ENCODE peak calls at places on chromosomes 5 and 9, in eight cellular contexts. One of them, this sample, is unnamed.
A peak's percentile ranks its signal among the peaks of the same experiment; 100 is the strongest.

GRCh38 chr9:75389096-75389495 is 300.8 kb downstream of the OSTF1 start:
- DNase-seq in neural progenitor cell: no peak
- DNase-seq in HTR-8/SVneo: no peak
- DNase-seq in activated CD4-positive, CD25-positive, alpha-beta regulatory T cell: no peak
- DNase-seq in stimulated activated naive CD8-positive, alpha-beta T cell treated with anti-CD3 and anti-CD28 coated beads, Interleukin-15, amount 100 ng/mL, for 72 hours: no peak
- DNase-seq in GM12892: no peak
- DNase-seq in CD8-positive, alpha-beta memory T cell: no peak
- DNase-seq in T-cell: no peak
- DNase-seq in this sample: no peak

GRCh38 chr9:122837266-122837850 is 9.0 kb upstream of the PDCL start:
- DNase-seq in neural progenitor cell: no peak
- DNase-seq in HTR-8/SVneo: no peak
- DNase-seq in activated CD4-positive, CD25-positive, alpha-beta regulatory T cell: no peak
- DNase-seq in stimulated activated naive CD8-positive, alpha-beta T cell treated with anti-CD3 and anti-CD28 coated beads, Interleukin-15, amount 100 ng/mL, for 72 hours: no peak
- DNase-seq in GM12892: no peak
- DNase-seq in CD8-positive, alpha-beta memory T cell: no peak
- DNase-seq in T-cell: no peak
- DNase-seq in this sample: no peak

GRCh38 chr9:83933804-83934203 is 12.6 kb upstream of the KIF27 start:
- DNase-seq in neural progenitor cell: no peak
- DNase-seq in HTR-8/SVneo: no peak
- DNase-seq in activated CD4-positive, CD25-positive, alpha-beta regulatory T cell: no peak
- DNase-seq in stimulated activated naive CD8-positive, alpha-beta T cell treated with anti-CD3 and anti-CD28 coated beads, Interleukin-15, amount 100 ng/mL, for 72 hours: no peak
- DNase-seq in GM12892: no peak
- DNase-seq in CD8-positive, alpha-beta memory T cell: no peak
- DNase-seq in T-cell: no peak
- DNase-seq in this sample: no peak

GRCh38 chr9:134138292-134138691 is 2.4 kb downstream of the WDR5 start:
- DNase-seq in neural progenitor cell: no peak
- DNase-seq in HTR-8/SVneo: no peak
- DNase-seq in activated CD4-positive, CD25-positive, alpha-beta regulatory T cell: no peak
- DNase-seq in stimulated activated naive CD8-positive, alpha-beta T cell treated with anti-CD3 and anti-CD28 coated beads, Interleukin-15, amount 100 ng/mL, for 72 hours: no peak
- DNase-seq in GM12892: no peak
- DNase-seq in CD8-positive, alpha-beta memory T cell: no peak
- DNase-seq in T-cell: no peak
- DNase-seq in this sample: no peak

GRCh38 chr9:127779136-127779981 is 893 bp upstream of the SH2D3C start:
- DNase-seq in neural progenitor cell: no peak
- DNase-seq in HTR-8/SVneo: no peak
- DNase-seq in activated CD4-positive, CD25-positive, alpha-beta regulatory T cell: peak; percentile 26
- DNase-seq in stimulated activated naive CD8-positive, alpha-beta T cell treated with anti-CD3 and anti-CD28 coated beads, Interleukin-15, amount 100 ng/mL, for 72 hours: peak; percentile 91
- DNase-seq in GM12892: no peak
- DNase-seq in CD8-positive, alpha-beta memory T cell: peak; percentile 53
- DNase-seq in T-cell: no peak
- DNase-seq in this sample: no peak

GRCh38 chr5:116038817-116039216 is 6.5 kb downstream of the ARL14EPL start:
- DNase-seq in neural progenitor cell: no peak
- DNase-seq in HTR-8/SVneo: no peak
- DNase-seq in activated CD4-positive, CD25-positive, alpha-beta regulatory T cell: no peak
- DNase-seq in stimulated activated naive CD8-positive, alpha-beta T cell treated with anti-CD3 and anti-CD28 coated beads, Interleukin-15, amount 100 ng/mL, for 72 hours: no peak
- DNase-seq in GM12892: no peak
- DNase-seq in CD8-positive, alpha-beta memory T cell: peak; percentile 12
- DNase-seq in T-cell: peak; percentile 22
- DNase-seq in this sample: no peak

GRCh38 chr9:90322296-90322695 is 320.3 kb downstream of the DIRAS2 start:
- DNase-seq in neural progenitor cell: no peak
- DNase-seq in HTR-8/SVneo: no peak
- DNase-seq in activated CD4-positive, CD25-positive, alpha-beta regulatory T cell: no peak
- DNase-seq in stimulated activated naive CD8-positive, alpha-beta T cell treated with anti-CD3 and anti-CD28 coated beads, Interleukin-15, amount 100 ng/mL, for 72 hours: no peak
- DNase-seq in GM12892: no peak
- DNase-seq in CD8-positive, alpha-beta memory T cell: no peak
- DNase-seq in T-cell: no peak
- DNase-seq in this sample: no peak

GRCh38 chr9:70260606-70261005 is 1.8 kb downstream of the SMC5 start:
- DNase-seq in neural progenitor cell: no peak
- DNase-seq in HTR-8/SVneo: no peak
- DNase-seq in activated CD4-positive, CD25-positive, alpha-beta regulatory T cell: no peak
- DNase-seq in stimulated activated naive CD8-positive, alpha-beta T cell treated with anti-CD3 and anti-CD28 coated beads, Interleukin-15, amount 100 ng/mL, for 72 hours: no peak
- DNase-seq in GM12892: no peak
- DNase-seq in CD8-positive, alpha-beta memory T cell: no peak
- DNase-seq in T-cell: no peak
- DNase-seq in this sample: no peak

GRCh38 chr5:125660231-125660895 is 762.8 kb upstream of the GRAMD2B start:
- DNase-seq in neural progenitor cell: no peak
- DNase-seq in HTR-8/SVneo: no peak
- DNase-seq in activated CD4-positive, CD25-positive, alpha-beta regulatory T cell: no peak
- DNase-seq in stimulated activated naive CD8-positive, alpha-beta T cell treated with anti-CD3 and anti-CD28 coated beads, Interleukin-15, amount 100 ng/mL, for 72 hours: no peak
- DNase-seq in GM12892: no peak
- DNase-seq in CD8-positive, alpha-beta memory T cell: no peak
- DNase-seq in T-cell: no peak
- DNase-seq in this sample: no peak

GRCh38 chr9:128254855-128255759 is 20.7 kb downstream of the GOLGA2 start:
- DNase-seq in neural progenitor cell: peak; percentile 89
- DNase-seq in HTR-8/SVneo: peak; percentile 54
- DNase-seq in activated CD4-positive, CD25-positive, alpha-beta regulatory T cell: peak; percentile 38
- DNase-seq in stimulated activated naive CD8-positive, alpha-beta T cell treated with anti-CD3 and anti-CD28 coated beads, Interleukin-15, amount 100 ng/mL, for 72 hours: peak; percentile 51
- DNase-seq in GM12892: peak; percentile 76
- DNase-seq in CD8-positive, alpha-beta memory T cell: peak; percentile 45
- DNase-seq in T-cell: peak; percentile 49
- DNase-seq in this sample: peak; percentile 52

GRCh38 chr5:73673161-73673591 is 47.2 kb downstream of the ARHGEF28 start:
- DNase-seq in neural progenitor cell: no peak
- DNase-seq in HTR-8/SVneo: peak; percentile 40
- DNase-seq in activated CD4-positive, CD25-positive, alpha-beta regulatory T cell: no peak
- DNase-seq in stimulated activated naive CD8-positive, alpha-beta T cell treated with anti-CD3 and anti-CD28 coated beads, Interleukin-15, amount 100 ng/mL, for 72 hours: no peak
- DNase-seq in GM12892: no peak
- DNase-seq in CD8-positive, alpha-beta memory T cell: no peak
- DNase-seq in T-cell: no peak
- DNase-seq in this sample: no peak

GRCh38 chr5:142568271-142568995 is 117.5 kb downstream of the FGF1 start:
- DNase-seq in neural progenitor cell: no peak
- DNase-seq in HTR-8/SVneo: no peak
- DNase-seq in activated CD4-positive, CD25-positive, alpha-beta regulatory T cell: no peak
- DNase-seq in stimulated activated naive CD8-positive, alpha-beta T cell treated with anti-CD3 and anti-CD28 coated beads, Interleukin-15, amount 100 ng/mL, for 72 hours: no peak
- DNase-seq in GM12892: no peak
- DNase-seq in CD8-positive, alpha-beta memory T cell: no peak
- DNase-seq in T-cell: no peak
- DNase-seq in this sample: no peak

GRCh38 chr9:69466151-69466550 is 141.1 kb downstream of the ENTREP1 start:
- DNase-seq in neural progenitor cell: no peak
- DNase-seq in HTR-8/SVneo: no peak
- DNase-seq in activated CD4-positive, CD25-positive, alpha-beta regulatory T cell: no peak
- DNase-seq in stimulated activated naive CD8-positive, alpha-beta T cell treated with anti-CD3 and anti-CD28 coated beads, Interleukin-15, amount 100 ng/mL, for 72 hours: no peak
- DNase-seq in GM12892: no peak
- DNase-seq in CD8-positive, alpha-beta memory T cell: no peak
- DNase-seq in T-cell: no peak
- DNase-seq in this sample: peak; percentile 1

GRCh38 chr5:17132444-17133083 is 84.9 kb upstream of the BASP1 start:
- DNase-seq in neural progenitor cell: peak; percentile 43
- DNase-seq in HTR-8/SVneo: peak; percentile 66
- DNase-seq in activated CD4-positive, CD25-positive, alpha-beta regulatory T cell: no peak
- DNase-seq in stimulated activated naive CD8-positive, alpha-beta T cell treated with anti-CD3 and anti-CD28 coated beads, Interleukin-15, amount 100 ng/mL, for 72 hours: no peak
- DNase-seq in GM12892: no peak
- DNase-seq in CD8-positive, alpha-beta memory T cell: no peak
- DNase-seq in T-cell: no peak
- DNase-seq in this sample: peak; percentile 42

GRCh38 chr9:89477811-89478583 is 19.9 kb downstream of the SEMA4D start:
- DNase-seq in neural progenitor cell: no peak
- DNase-seq in HTR-8/SVneo: peak; percentile 61
- DNase-seq in activated CD4-positive, CD25-positive, alpha-beta regulatory T cell: no peak
- DNase-seq in stimulated activated naive CD8-positive, alpha-beta T cell treated with anti-CD3 and anti-CD28 coated beads, Interleukin-15, amount 100 ng/mL, for 72 hours: peak; percentile 71
- DNase-seq in GM12892: no peak
- DNase-seq in CD8-positive, alpha-beta memory T cell: no peak
- DNase-seq in T-cell: peak; percentile 56
- DNase-seq in this sample: no peak

GRCh38 chr5:75363111-75363510 is 26.1 kb downstream of the HMGCR start:
- DNase-seq in neural progenitor cell: peak; percentile 14
- DNase-seq in HTR-8/SVneo: no peak
- DNase-seq in activated CD4-positive, CD25-positive, alpha-beta regulatory T cell: no peak
- DNase-seq in stimulated activated naive CD8-positive, alpha-beta T cell treated with anti-CD3 and anti-CD28 coated beads, Interleukin-15, amount 100 ng/mL, for 72 hours: no peak
- DNase-seq in GM12892: no peak
- DNase-seq in CD8-positive, alpha-beta memory T cell: no peak
- DNase-seq in T-cell: no peak
- DNase-seq in this sample: no peak

GRCh38 chr5:138738399-138738798 is 14.8 kb upstream of the CTNNA1 start:
- DNase-seq in neural progenitor cell: no peak
- DNase-seq in HTR-8/SVneo: no peak
- DNase-seq in activated CD4-positive, CD25-positive, alpha-beta regulatory T cell: no peak
- DNase-seq in stimulated activated naive CD8-positive, alpha-beta T cell treated with anti-CD3 and anti-CD28 coated beads, Interleukin-15, amount 100 ng/mL, for 72 hours: no peak
- DNase-seq in GM12892: no peak
- DNase-seq in CD8-positive, alpha-beta memory T cell: no peak
- DNase-seq in T-cell: no peak
- DNase-seq in this sample: no peak

GRCh38 chr5:138890686-138891085 is 15.6 kb upstream of the LRRTM2 start:
- DNase-seq in neural progenitor cell: no peak
- DNase-seq in HTR-8/SVneo: no peak
- DNase-seq in activated CD4-positive, CD25-positive, alpha-beta regulatory T cell: no peak
- DNase-seq in stimulated activated naive CD8-positive, alpha-beta T cell treated with anti-CD3 and anti-CD28 coated beads, Interleukin-15, amount 100 ng/mL, for 72 hours: no peak
- DNase-seq in GM12892: no peak
- DNase-seq in CD8-positive, alpha-beta memory T cell: no peak
- DNase-seq in T-cell: no peak
- DNase-seq in this sample: peak; percentile 28

GRCh38 chr9:97985058-97985861 is 2.1 kb downstream of the ANP32B start:
- DNase-seq in neural progenitor cell: peak; percentile 36
- DNase-seq in HTR-8/SVneo: peak; percentile 20
- DNase-seq in activated CD4-positive, CD25-positive, alpha-beta regulatory T cell: peak; percentile 38
- DNase-seq in stimulated activated naive CD8-positive, alpha-beta T cell treated with anti-CD3 and anti-CD28 coated beads, Interleukin-15, amount 100 ng/mL, for 72 hours: no peak
- DNase-seq in GM12892: no peak
- DNase-seq in CD8-positive, alpha-beta memory T cell: peak; percentile 50
- DNase-seq in T-cell: peak; percentile 51
- DNase-seq in this sample: no peak

GRCh38 chr9:70802206-70802605 is 319.2 kb downstream of the TRPM3 start:
- DNase-seq in neural progenitor cell: no peak
- DNase-seq in HTR-8/SVneo: no peak
- DNase-seq in activated CD4-positive, CD25-positive, alpha-beta regulatory T cell: no peak
- DNase-seq in stimulated activated naive CD8-positive, alpha-beta T cell treated with anti-CD3 and anti-CD28 coated beads, Interleukin-15, amount 100 ng/mL, for 72 hours: no peak
- DNase-seq in GM12892: no peak
- DNase-seq in CD8-positive, alpha-beta memory T cell: no peak
- DNase-seq in T-cell: no peak
- DNase-seq in this sample: no peak

GRCh38 chr5:119059740-119060255 is 11.1 kb upstream of the DMXL1 start:
- DNase-seq in neural progenitor cell: no peak
- DNase-seq in HTR-8/SVneo: no peak
- DNase-seq in activated CD4-positive, CD25-positive, alpha-beta regulatory T cell: no peak
- DNase-seq in stimulated activated naive CD8-positive, alpha-beta T cell treated with anti-CD3 and anti-CD28 coated beads, Interleukin-15, amount 100 ng/mL, for 72 hours: no peak
- DNase-seq in GM12892: no peak
- DNase-seq in CD8-positive, alpha-beta memory T cell: no peak
- DNase-seq in T-cell: no peak
- DNase-seq in this sample: no peak

GRCh38 chr9:86547596-86547995 is 193.4 kb upstream of the TUT7 start:
- DNase-seq in neural progenitor cell: no peak
- DNase-seq in HTR-8/SVneo: no peak
- DNase-seq in activated CD4-positive, CD25-positive, alpha-beta regulatory T cell: no peak
- DNase-seq in stimulated activated naive CD8-positive, alpha-beta T cell treated with anti-CD3 and anti-CD28 coated beads, Interleukin-15, amount 100 ng/mL, for 72 hours: no peak
- DNase-seq in GM12892: no peak
- DNase-seq in CD8-positive, alpha-beta memory T cell: no peak
- DNase-seq in T-cell: no peak
- DNase-seq in this sample: no peak

GRCh38 chr9:93496285-93496684 is 42.9 kb upstream of the FAM120AOS start:
- DNase-seq in neural progenitor cell: no peak
- DNase-seq in HTR-8/SVneo: no peak
- DNase-seq in activated CD4-positive, CD25-positive, alpha-beta regulatory T cell: no peak
- DNase-seq in stimulated activated naive CD8-positive, alpha-beta T cell treated with anti-CD3 and anti-CD28 coated beads, Interleukin-15, amount 100 ng/mL, for 72 hours: no peak
- DNase-seq in GM12892: no peak
- DNase-seq in CD8-positive, alpha-beta memory T cell: no peak
- DNase-seq in T-cell: no peak
- DNase-seq in this sample: no peak

GRCh38 chr5:73312146-73312871 is 136.3 kb downstream of the FOXD1 start:
- DNase-seq in neural progenitor cell: peak; percentile 50
- DNase-seq in HTR-8/SVneo: no peak
- DNase-seq in activated CD4-positive, CD25-positive, alpha-beta regulatory T cell: no peak
- DNase-seq in stimulated activated naive CD8-positive, alpha-beta T cell treated with anti-CD3 and anti-CD28 coated beads, Interleukin-15, amount 100 ng/mL, for 72 hours: peak; percentile 55
- DNase-seq in GM12892: no peak
- DNase-seq in CD8-positive, alpha-beta memory T cell: no peak
- DNase-seq in T-cell: peak; percentile 24
- DNase-seq in this sample: no peak

GRCh38 chr5:132369471-132370240 is at the start of gene SLC22A5:
- DNase-seq in neural progenitor cell: peak; percentile 84
- DNase-seq in HTR-8/SVneo: peak; percentile 63
- DNase-seq in activated CD4-positive, CD25-positive, alpha-beta regulatory T cell: peak; percentile 49
- DNase-seq in stimulated activated naive CD8-positive, alpha-beta T cell treated with anti-CD3 and anti-CD28 coated beads, Interleukin-15, amount 100 ng/mL, for 72 hours: peak; percentile 81
- DNase-seq in GM12892: peak; percentile 75
- DNase-seq in CD8-positive, alpha-beta memory T cell: peak; percentile 62
- DNase-seq in T-cell: peak; percentile 78
- DNase-seq in this sample: peak; percentile 80

GRCh38 chr9:93308158-93308602 is 124.2 kb downstream of the WNK2 start:
- DNase-seq in neural progenitor cell: no peak
- DNase-seq in HTR-8/SVneo: no peak
- DNase-seq in activated CD4-positive, CD25-positive, alpha-beta regulatory T cell: no peak
- DNase-seq in stimulated activated naive CD8-positive, alpha-beta T cell treated with anti-CD3 and anti-CD28 coated beads, Interleukin-15, amount 100 ng/mL, for 72 hours: no peak
- DNase-seq in GM12892: no peak
- DNase-seq in CD8-positive, alpha-beta memory T cell: no peak
- DNase-seq in T-cell: no peak
- DNase-seq in this sample: no peak

GRCh38 chr9:128390150-128390812 is 19.1 kb downstream of the URM1 start:
- DNase-seq in neural progenitor cell: no peak
- DNase-seq in HTR-8/SVneo: no peak
- DNase-seq in activated CD4-positive, CD25-positive, alpha-beta regulatory T cell: no peak
- DNase-seq in stimulated activated naive CD8-positive, alpha-beta T cell treated with anti-CD3 and anti-CD28 coated beads, Interleukin-15, amount 100 ng/mL, for 72 hours: no peak
- DNase-seq in GM12892: no peak
- DNase-seq in CD8-positive, alpha-beta memory T cell: no peak
- DNase-seq in T-cell: no peak
- DNase-seq in this sample: no peak

GRCh38 chr5:139385061-139385889 is 2.2 kb upstream of the SLC23A1 start:
- DNase-seq in neural progenitor cell: no peak
- DNase-seq in HTR-8/SVneo: no peak
- DNase-seq in activated CD4-positive, CD25-positive, alpha-beta regulatory T cell: no peak
- DNase-seq in stimulated activated naive CD8-positive, alpha-beta T cell treated with anti-CD3 and anti-CD28 coated beads, Interleukin-15, amount 100 ng/mL, for 72 hours: no peak
- DNase-seq in GM12892: no peak
- DNase-seq in CD8-positive, alpha-beta memory T cell: no peak
- DNase-seq in T-cell: no peak
- DNase-seq in this sample: no peak

GRCh38 chr9:127814619-127815511 is 12.2 kb downstream of the FPGS start:
- DNase-seq in neural progenitor cell: no peak
- DNase-seq in HTR-8/SVneo: no peak
- DNase-seq in activated CD4-positive, CD25-positive, alpha-beta regulatory T cell: no peak
- DNase-seq in stimulated activated naive CD8-positive, alpha-beta T cell treated with anti-CD3 and anti-CD28 coated beads, Interleukin-15, amount 100 ng/mL, for 72 hours: no peak
- DNase-seq in GM12892: no peak
- DNase-seq in CD8-positive, alpha-beta memory T cell: no peak
- DNase-seq in T-cell: no peak
- DNase-seq in this sample: no peak

GRCh38 chr5:69211200-69211599 is 21.8 kb downstream of the CENPH start:
- DNase-seq in neural progenitor cell: no peak
- DNase-seq in HTR-8/SVneo: no peak
- DNase-seq in activated CD4-positive, CD25-positive, alpha-beta regulatory T cell: no peak
- DNase-seq in stimulated activated naive CD8-positive, alpha-beta T cell treated with anti-CD3 and anti-CD28 coated beads, Interleukin-15, amount 100 ng/mL, for 72 hours: no peak
- DNase-seq in GM12892: no peak
- DNase-seq in CD8-positive, alpha-beta memory T cell: no peak
- DNase-seq in T-cell: no peak
- DNase-seq in this sample: no peak

GRCh38 chr5:170551076-170551475 is 47.3 kb downstream of the KCNIP1 start:
- DNase-seq in neural progenitor cell: no peak
- DNase-seq in HTR-8/SVneo: no peak
- DNase-seq in activated CD4-positive, CD25-positive, alpha-beta regulatory T cell: no peak
- DNase-seq in stimulated activated naive CD8-positive, alpha-beta T cell treated with anti-CD3 and anti-CD28 coated beads, Interleukin-15, amount 100 ng/mL, for 72 hours: no peak
- DNase-seq in GM12892: no peak
- DNase-seq in CD8-positive, alpha-beta memory T cell: no peak
- DNase-seq in T-cell: no peak
- DNase-seq in this sample: no peak

GRCh38 chr5:128236334-128236733 is 152.8 kb downstream of the SLC12A2 start:
- DNase-seq in neural progenitor cell: no peak
- DNase-seq in HTR-8/SVneo: no peak
- DNase-seq in activated CD4-positive, CD25-positive, alpha-beta regulatory T cell: no peak
- DNase-seq in stimulated activated naive CD8-positive, alpha-beta T cell treated with anti-CD3 and anti-CD28 coated beads, Interleukin-15, amount 100 ng/mL, for 72 hours: no peak
- DNase-seq in GM12892: no peak
- DNase-seq in CD8-positive, alpha-beta memory T cell: no peak
- DNase-seq in T-cell: no peak
- DNase-seq in this sample: no peak

GRCh38 chr5:983238-983524 is 25.4 kb upstream of the NKD2 start:
- DNase-seq in neural progenitor cell: no peak
- DNase-seq in HTR-8/SVneo: no peak
- DNase-seq in activated CD4-positive, CD25-positive, alpha-beta regulatory T cell: no peak
- DNase-seq in stimulated activated naive CD8-positive, alpha-beta T cell treated with anti-CD3 and anti-CD28 coated beads, Interleukin-15, amount 100 ng/mL, for 72 hours: no peak
- DNase-seq in GM12892: no peak
- DNase-seq in CD8-positive, alpha-beta memory T cell: no peak
- DNase-seq in T-cell: no peak
- DNase-seq in this sample: no peak

GRCh38 chr5:74418709-74419108 is 221.8 kb downstream of the ENC1 start:
- DNase-seq in neural progenitor cell: no peak
- DNase-seq in HTR-8/SVneo: no peak
- DNase-seq in activated CD4-positive, CD25-positive, alpha-beta regulatory T cell: no peak
- DNase-seq in stimulated activated naive CD8-positive, alpha-beta T cell treated with anti-CD3 and anti-CD28 coated beads, Interleukin-15, amount 100 ng/mL, for 72 hours: no peak
- DNase-seq in GM12892: no peak
- DNase-seq in CD8-positive, alpha-beta memory T cell: no peak
- DNase-seq in T-cell: no peak
- DNase-seq in this sample: no peak

This sample was measured in Caki2.